ENCODE peak calls at places on chromosomes 7 and 10, in six cellular contexts. One of them, this sample, is unnamed.

GRCh38 chr10:115727114-115727513 is 545.9 kb downstream of the GFRA1 start:
- DNase-seq in A549: no peak
- DNase-seq in GM12878: no peak
- DNase-seq in HepG2: no peak
- DNase-seq in endothelial cell of umbilical vein: no peak
- DNase-seq in K562: no peak
- DNase-seq in this sample: no peak

GRCh38 chr7:133750287-133750686 is 376.9 kb upstream of the LRGUK start:
- DNase-seq in A549: no peak
- DNase-seq in GM12878: no peak
- DNase-seq in HepG2: no peak
- DNase-seq in endothelial cell of umbilical vein: no peak
- DNase-seq in K562: no peak
- DNase-seq in this sample: no peak

GRCh38 chr10:7484456-7485266 is 73.8 kb upstream of the SFMBT2 start:
- DNase-seq in A549: no peak
- DNase-seq in GM12878: peak; percentile 91
- DNase-seq in HepG2: no peak
- DNase-seq in endothelial cell of umbilical vein: no peak
- DNase-seq in K562: no peak
- DNase-seq in this sample: peak; percentile 71

GRCh38 chr7:83011954-83012353 is 150.7 kb downstream of the PCLO start:
- DNase-seq in A549: no peak
- DNase-seq in GM12878: no peak
- DNase-seq in HepG2: no peak
- DNase-seq in endothelial cell of umbilical vein: no peak
- DNase-seq in K562: no peak
- DNase-seq in this sample: no peak

GRCh38 chr10:44988957-44989620 is 10.5 kb upstream of the DEPP1 start:
- DNase-seq in A549: no peak
- DNase-seq in GM12878: no peak
- DNase-seq in HepG2: no peak
- DNase-seq in endothelial cell of umbilical vein: no peak
- DNase-seq in K562: no peak
- DNase-seq in this sample: no peak

GRCh38 chr7:118129037-118129436 is 54.9 kb upstream of the LSM8 start:
- DNase-seq in A549: no peak
- DNase-seq in GM12878: no peak
- DNase-seq in HepG2: no peak
- DNase-seq in endothelial cell of umbilical vein: no peak
- DNase-seq in K562: no peak
- DNase-seq in this sample: no peak

GRCh38 chr7:4006687-4007086 is 675.4 kb upstream of the FOXK1 start:
- DNase-seq in A549: no peak
- DNase-seq in GM12878: no peak
- DNase-seq in HepG2: peak; percentile 91
- DNase-seq in endothelial cell of umbilical vein: no peak
- DNase-seq in K562: no peak
- DNase-seq in this sample: no peak

GRCh38 chr10:89470628-89471027 is 56.3 kb downstream of the IFIT5 start:
- DNase-seq in A549: no peak
- DNase-seq in GM12878: no peak
- DNase-seq in HepG2: no peak
- DNase-seq in endothelial cell of umbilical vein: no peak
- DNase-seq in K562: no peak
- DNase-seq in this sample: no peak

GRCh38 chr7:27156901-27157716 is 634 bp upstream of the HOXA7 start:
- DNase-seq in A549: no peak
- DNase-seq in GM12878: no peak
- DNase-seq in HepG2: no peak
- DNase-seq in endothelial cell of umbilical vein: peak; percentile 72
- DNase-seq in K562: no peak
- DNase-seq in this sample: no peak

GRCh38 chr10:48614481-48615383 is 9.9 kb upstream of the ARHGAP22 start:
- DNase-seq in A549: no peak
- DNase-seq in GM12878: peak; percentile 72
- DNase-seq in HepG2: no peak
- DNase-seq in endothelial cell of umbilical vein: peak; percentile 18
- DNase-seq in K562: no peak
- DNase-seq in this sample: no peak

GRCh38 chr10:86872757-86873156 is 84.7 kb downstream of the MMRN2 start:
- DNase-seq in A549: no peak
- DNase-seq in GM12878: no peak
- DNase-seq in HepG2: no peak
- DNase-seq in endothelial cell of umbilical vein: peak; percentile 92
- DNase-seq in K562: no peak
- DNase-seq in this sample: no peak
- TF ChIP-seq MYC in A549: no peak
- TF ChIP-seq MYC in GM12878: no peak
- TF ChIP-seq MYC in HepG2: no peak
- TF ChIP-seq MYC in endothelial cell of umbilical vein: no peak
- TF ChIP-seq MYC in K562: no peak
- TF ChIP-seq MYC in this sample: no peak

DNA sequence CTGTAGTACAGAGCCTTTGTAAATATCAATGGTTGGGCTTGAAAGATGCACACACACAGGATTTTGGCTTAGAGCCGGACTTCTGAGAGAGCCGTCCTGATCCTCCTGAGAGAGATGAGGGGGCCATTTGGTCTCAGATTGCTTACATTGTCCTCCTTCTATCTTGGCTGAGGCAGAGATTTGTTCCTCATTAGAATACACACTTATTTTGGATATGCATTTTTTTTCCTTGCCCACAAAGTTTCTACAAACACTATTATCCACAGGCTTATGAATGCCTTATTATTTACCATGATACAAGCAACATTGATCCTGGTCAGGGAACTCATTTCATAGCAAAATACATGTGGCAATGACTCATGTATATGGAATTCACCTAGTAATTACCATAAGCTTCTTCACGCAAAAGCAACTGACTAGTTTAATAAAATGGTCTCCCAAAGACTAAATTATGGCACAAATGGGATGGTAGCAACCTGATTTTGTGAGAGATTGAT is 175.3 kb downstream of the MDFIC start:
- DNase-seq in A549: no peak
- DNase-seq in GM12878: no peak
- DNase-seq in HepG2: peak; percentile 15
- DNase-seq in endothelial cell of umbilical vein: peak; percentile 71
- DNase-seq in K562: no peak
- DNase-seq in this sample: no peak
- TF ChIP-seq MYC in A549: no peak
- TF ChIP-seq MYC in GM12878: no peak
- TF ChIP-seq MYC in HepG2: no peak
- TF ChIP-seq MYC in endothelial cell of umbilical vein: no peak
- TF ChIP-seq MYC in K562: no peak
- TF ChIP-seq MYC in this sample: no peak

DNA sequence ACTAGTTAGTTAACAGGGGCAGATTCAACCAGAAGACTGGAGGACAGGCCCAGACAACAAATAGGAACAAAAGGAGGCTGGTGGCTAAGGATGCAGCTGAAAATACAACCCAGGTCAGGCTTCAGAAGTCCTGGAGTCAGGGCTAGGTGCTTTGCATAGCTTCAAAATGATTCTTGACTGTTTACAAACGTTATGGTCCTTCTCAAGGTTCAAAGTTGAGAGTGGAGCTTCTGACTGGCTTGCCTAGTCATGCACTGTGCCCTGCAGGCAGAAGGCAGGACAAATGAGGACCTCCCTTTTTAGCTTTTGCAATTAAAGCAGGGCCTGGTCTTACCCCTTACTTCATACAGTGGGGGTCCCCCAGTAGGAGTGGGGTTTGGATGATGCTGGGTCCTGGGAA is 4.4 kb upstream of the CDH23 start:
- DNase-seq in A549: no peak
- DNase-seq in GM12878: no peak
- DNase-seq in HepG2: no peak
- DNase-seq in endothelial cell of umbilical vein: no peak
- DNase-seq in K562: no peak
- DNase-seq in this sample: no peak
- TF ChIP-seq MYC in A549: no peak
- TF ChIP-seq MYC in GM12878: no peak
- TF ChIP-seq MYC in HepG2: no peak
- TF ChIP-seq MYC in endothelial cell of umbilical vein: no peak
- TF ChIP-seq MYC in K562: no peak
- TF ChIP-seq MYC in this sample: no peak

GRCh38 chr10:128011059-128011979 is 104.4 kb downstream of the PTPRE start:
- DNase-seq in A549: peak; percentile 68
- DNase-seq in GM12878: peak; percentile 19
- DNase-seq in HepG2: peak; percentile 43
- DNase-seq in endothelial cell of umbilical vein: peak; percentile 81
- DNase-seq in K562: peak; percentile 87
- DNase-seq in this sample: peak; percentile 79
- TF ChIP-seq MYC in A549: no peak
- TF ChIP-seq MYC in GM12878: no peak
- TF ChIP-seq MYC in HepG2: no peak
- TF ChIP-seq MYC in endothelial cell of umbilical vein: no peak
- TF ChIP-seq MYC in K562: no peak
- TF ChIP-seq MYC in this sample: peak; percentile 42

GRCh38 chr7:77327932-77328628 is 88.1 kb downstream of the GSAP start:
- DNase-seq in A549: no peak
- DNase-seq in GM12878: no peak
- DNase-seq in HepG2: no peak
- DNase-seq in endothelial cell of umbilical vein: peak; percentile 40
- DNase-seq in K562: no peak
- DNase-seq in this sample: peak; percentile 99
- TF ChIP-seq MYC in A549: no peak
- TF ChIP-seq MYC in GM12878: no peak
- TF ChIP-seq MYC in HepG2: no peak
- TF ChIP-seq MYC in endothelial cell of umbilical vein: no peak
- TF ChIP-seq MYC in K562: no peak
- TF ChIP-seq MYC in this sample: peak; percentile 71

GRCh38 chr10:43965918-43966570 is 317.4 kb upstream of the ZNF32 start:
- DNase-seq in A549: no peak
- DNase-seq in GM12878: no peak
- DNase-seq in HepG2: no peak
- DNase-seq in endothelial cell of umbilical vein: no peak
- DNase-seq in K562: no peak
- DNase-seq in this sample: no peak
- TF ChIP-seq MYC in A549: no peak
- TF ChIP-seq MYC in GM12878: no peak
- TF ChIP-seq MYC in HepG2: no peak
- TF ChIP-seq MYC in endothelial cell of umbilical vein: no peak
- TF ChIP-seq MYC in K562: no peak
- TF ChIP-seq MYC in this sample: no peak

This sample was measured in NB4.